ENCODE peak calls at places on chromosomes 11 and 22, in seven cellular contexts. V is HCT116, E is psoas muscle, X is OCI-LY7, S is stomach, B is mucosa of descending colon, U is transverse colon. N is an unnamed sample.

GRCh38 chr11:63941901-63942300 is 3.1 kb downstream of the NAA40 start:
- DNase-seq in V (no peak), U (no peak), X (no peak), B (no peak), E (no peak), S (no peak), N (no peak)

GRCh38 chr11:5690216-5690615 is 626 bp downstream of the TRIM22 start:
- DNase-seq in U (no peak), E (no peak), V (no peak), S (no peak), X (no peak), B (no peak), N (no peak)

GRCh38 chr11:34825670-34826383 is 90.4 kb downstream of the APIP start:
- DNase-seq in B (peak), U (peak), E (no peak), X (no peak), V (peak), S (peak), N (no peak)

GRCh38 chr22:45684169-45684568 is 12.5 kb downstream of the ATXN10 start:
- DNase-seq in X (no peak), U (no peak), V (no peak), E (no peak), B (no peak), S (no peak), N (no peak)

GRCh38 chr11:2156416-2157182 is 4.4 kb downstream of the INS start:
- DNase-seq in B (peak), V (no peak), E (peak), S (peak), U (peak), X (peak), N (no peak)

GRCh38 chr11:69460540-69461257 is 20.8 kb upstream of the LINC01488 start:
- DNase-seq in B (no peak), V (peak), X (no peak), S (no peak), U (no peak), E (no peak), N (no peak)

GRCh38 chr11:44036811-44037657 is 10.7 kb upstream of the ACCSL start:
- DNase-seq in X (peak), E (peak), B (peak), S (peak), V (peak), U (peak), N (peak)

GRCh38 chr11:95831198-95831883 is 41.0 kb downstream of the CEP57 start:
- DNase-seq in V (no peak), B (no peak), S (no peak), U (no peak), E (no peak), X (no peak), N (no peak)

GRCh38 chr11:73428227-73428626 is 52.0 kb downstream of the RELT start:
- DNase-seq in S (no peak), V (no peak), U (no peak), B (no peak), X (no peak), E (no peak), N (no peak)

GRCh38 chr11:2837096-2837601 is 48.4 kb downstream of the CDKN1C start:
- DNase-seq in U (peak), B (peak), V (peak), S (peak), E (peak), X (no peak), N (no peak)

GRCh38 chr11:32099516-32099915 is 8.6 kb downstream of the RCN1 start:
- DNase-seq in S (no peak), V (no peak), B (no peak), U (no peak), X (no peak), E (no peak), N (no peak)

GRCh38 chr11:4459470-4459869 is 10.4 kb downstream of the OR52K2 start:
- DNase-seq in E (peak), V (no peak), B (no peak), X (no peak), U (peak), S (no peak), N (no peak)

GRCh38 chr22:49983148-49984042 is 22.8 kb downstream of the PIM3 start:
- DNase-seq in U (no peak), B (peak), E (peak), V (no peak), X (no peak), S (no peak), N (no peak)

GRCh38 chr11:88815505-88815904 is 250.3 kb downstream of the GRM5 start:
- DNase-seq in V (no peak), S (no peak), X (no peak), U (no peak), B (no peak), E (no peak), N (no peak)

GRCh38 chr11:116981216-116981887 is 116.9 kb downstream of the SIK3 start:
- DNase-seq in V (no peak), S (no peak), B (no peak), E (no peak), U (no peak), X (no peak), N (no peak)

DNA sequence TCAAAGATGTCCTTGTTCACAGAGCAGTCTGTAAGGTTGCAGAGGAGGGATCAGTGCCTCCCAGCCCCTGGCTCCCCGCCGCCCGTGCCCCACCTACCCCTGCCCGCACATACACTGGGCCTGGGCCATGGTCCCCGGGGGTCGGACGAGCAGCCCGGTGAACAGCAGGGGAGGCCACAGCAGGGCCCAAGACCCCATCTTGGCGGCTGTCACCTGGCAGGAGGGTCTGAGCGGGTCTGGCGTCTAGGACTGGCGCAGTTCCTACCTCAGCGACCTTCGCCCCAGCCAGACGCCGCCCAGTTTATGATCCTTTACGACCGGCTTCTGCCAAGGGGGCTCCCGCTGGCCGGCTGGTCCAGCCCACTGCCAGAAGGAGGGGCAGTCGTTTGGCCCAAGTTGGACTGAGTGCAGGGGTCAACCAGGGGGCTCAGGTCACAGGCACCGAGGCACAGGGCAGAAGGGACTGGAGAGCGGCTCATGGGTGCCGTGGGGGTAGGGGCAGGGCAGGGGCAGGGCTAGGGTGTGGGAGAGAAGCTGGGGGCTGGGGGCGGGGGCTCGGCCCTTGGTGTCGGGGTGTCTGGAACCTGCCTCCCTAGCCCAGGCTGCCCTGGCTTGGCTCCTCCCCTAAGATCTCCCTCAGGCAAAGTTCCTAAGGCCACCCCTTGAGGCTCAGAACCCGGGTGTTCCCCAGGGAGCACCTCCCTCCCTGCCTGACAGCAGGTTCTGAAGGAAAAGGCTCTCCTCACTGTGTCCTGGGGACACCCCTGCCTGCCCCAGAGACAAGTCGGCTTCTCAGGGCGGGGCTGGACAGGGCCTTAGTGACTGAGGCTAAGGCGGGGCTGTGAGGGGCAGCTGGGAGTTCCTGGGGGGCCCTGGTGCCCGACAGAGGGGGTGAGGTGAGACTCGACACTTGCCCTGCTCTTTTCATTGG is at the start of gene CDHR5:
- DNase-seq in S (no peak), V (no peak), X (no peak), E (no peak), U (peak), B (peak), N (no peak)
- H3K4me3 ChIP-seq in S (peak), V (no peak), X (no peak), E (no peak), U (peak), B (peak), N (no peak)

GRCh38 chr11:58902881-58903280 is 36.4 kb upstream of the GLYATL1 start:
- DNase-seq in B (no peak), X (no peak), U (no peak), S (no peak), E (no peak), V (no peak), N (no peak)

GRCh38 chr11:58900479-58901420 is 38.5 kb upstream of the GLYATL1 start:
- DNase-seq in S (peak), V (peak), X (peak), E (peak), B (peak), U (peak), N (peak)

GRCh38 chr11:58907780-58908179 is 31.5 kb upstream of the GLYATL1 start:
- DNase-seq in X (peak), V (no peak), E (no peak), U (no peak), S (no peak), B (no peak), N (no peak)

GRCh38 chr11:58905716-58906547 is 33.4 kb upstream of the GLYATL1 start:
- DNase-seq in U (peak), V (no peak), B (peak), E (peak), X (no peak), S (peak), N (no peak)

GRCh38 chr11:58905141-58905715 is 34.1 kb upstream of the GLYATL1 start:
- DNase-seq in S (no peak), V (no peak), X (no peak), E (peak), B (peak), U (no peak), N (no peak)
- TF ChIP-seq CTCF in S (no peak), V (no peak), X (no peak), E (no peak), B (no peak), U (no peak), N (no peak)

DNA sequence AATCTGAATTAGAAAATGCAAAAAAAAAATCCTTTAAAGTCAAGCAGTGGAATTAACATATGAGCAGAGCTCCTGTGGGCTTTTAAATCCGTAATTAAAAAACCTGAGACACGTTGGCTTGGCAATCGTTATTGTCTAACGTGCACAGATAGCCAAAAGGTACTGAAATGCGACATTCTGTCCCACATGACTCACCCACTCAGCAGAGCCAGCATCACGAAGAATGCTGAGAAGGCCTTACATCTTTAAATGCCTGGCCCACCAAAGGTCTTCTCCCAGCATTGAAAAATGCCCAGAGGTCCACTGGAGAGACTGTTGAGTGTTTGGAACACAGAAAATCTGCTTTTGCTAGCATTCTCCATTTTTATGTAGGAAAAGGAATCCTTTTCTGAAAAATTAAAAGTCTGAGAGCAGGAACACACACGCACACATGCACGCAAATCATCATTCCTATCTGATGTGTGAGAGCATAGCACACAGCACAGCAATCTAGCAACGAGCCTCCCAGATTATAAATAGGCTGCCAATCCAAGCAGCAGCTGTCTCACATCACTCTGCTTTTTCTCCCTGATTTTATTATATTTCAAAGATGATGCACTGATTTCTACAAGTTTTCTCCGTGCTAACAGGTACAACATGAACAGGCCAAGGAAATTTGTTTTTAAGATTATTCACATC is 94.5 kb downstream of the PHF21A start:
- DNase-seq in U (no peak), B (no peak), V (no peak), X (no peak), S (no peak), E (no peak), N (no peak)
- H3K4me3 ChIP-seq in U (no peak), B (no peak), V (no peak), X (no peak), S (no peak), E (no peak), N (no peak)

DNA sequence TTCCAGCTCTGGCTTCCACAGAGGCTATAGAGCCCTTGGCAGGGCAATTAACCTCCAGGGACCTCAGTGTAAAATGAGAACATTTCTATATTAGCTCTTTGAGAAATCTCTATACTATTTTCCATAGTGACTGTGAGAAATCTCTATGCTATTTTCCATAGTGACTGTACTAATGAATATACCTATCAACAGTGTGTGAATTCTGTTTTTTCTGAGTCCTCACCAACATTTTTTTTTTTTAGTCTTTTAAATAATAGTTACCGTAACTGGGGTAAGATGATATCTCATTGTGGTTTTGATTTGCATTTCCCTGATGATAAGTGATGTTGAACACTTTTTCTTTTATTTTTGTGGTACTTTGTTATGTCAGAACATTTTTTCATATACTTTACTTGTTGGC is 7.0 kb upstream of the MTNR1B start:
- DNase-seq in E (no peak), S (no peak), X (no peak), U (no peak), B (no peak), V (no peak), N (no peak)
- TF ChIP-seq CTCF in E (no peak), S (no peak), X (no peak), U (no peak), B (no peak), V (no peak), N (no peak)

GRCh38 chr22:30196141-30196866 is 50.3 kb downstream of the LIF start:
- DNase-seq in V (peak), B (peak), X (peak), U (peak), E (peak), S (peak), N (no peak)

GRCh38 chr22:30193031-30193794 is 53.3 kb downstream of the LIF start:
- DNase-seq in S (no peak), V (no peak), U (no peak), B (no peak), E (no peak), X (no peak), N (no peak)

GRCh38 chr22:30196867-30197336 is 49.7 kb downstream of the LIF start:
- DNase-seq in U (no peak), B (no peak), E (no peak), V (no peak), S (no peak), X (no peak), N (no peak)

GRCh38 chr22:30197389-30197788 is 49.2 kb downstream of the LIF start:
- DNase-seq in E (no peak), V (no peak), X (no peak), U (no peak), B (no peak), S (no peak), N (no peak)

DNA sequence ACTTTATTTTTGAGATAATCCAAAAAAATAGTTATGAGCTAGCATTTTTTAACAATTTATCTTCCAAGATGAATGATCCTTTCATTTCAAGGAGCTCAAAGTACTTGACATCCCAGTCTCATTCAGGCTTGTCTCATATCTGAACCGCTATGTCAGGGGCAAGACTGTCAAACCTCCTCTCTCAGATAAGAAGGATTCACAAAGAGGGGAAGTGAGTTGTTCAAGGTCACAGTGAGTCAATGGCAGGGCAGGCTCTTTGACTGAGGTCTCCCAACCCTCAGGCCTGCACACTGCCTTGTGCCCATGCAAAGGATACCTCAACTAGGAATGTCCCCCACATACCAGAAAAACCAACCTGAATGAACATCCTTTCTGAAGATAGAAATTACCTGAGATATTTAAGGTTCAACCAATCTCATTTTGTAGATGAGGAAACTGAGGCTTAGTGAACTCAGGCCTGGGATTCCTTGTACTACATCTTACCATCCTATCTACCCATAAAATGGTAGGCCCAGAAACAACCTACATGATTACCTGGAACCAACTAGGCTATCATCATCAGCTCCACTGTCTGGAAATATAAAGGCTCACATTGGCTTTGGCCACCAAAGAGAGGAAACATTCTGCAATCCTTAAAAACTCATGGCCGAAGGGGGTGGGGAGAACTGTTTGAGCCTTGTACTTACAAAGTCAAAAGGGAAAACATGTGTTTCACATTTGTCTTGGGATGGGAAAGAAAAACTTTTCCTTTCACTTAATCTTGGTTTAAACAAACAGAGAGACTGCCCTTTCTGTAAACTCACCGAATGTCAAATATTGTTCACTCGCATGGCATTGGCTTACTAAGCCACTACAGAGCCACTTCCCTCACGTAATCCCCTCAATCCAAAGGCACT is 51.1 kb downstream of the LIF start:
- DNase-seq in E (no peak), U (no peak), X (no peak), B (no peak), S (no peak), V (no peak), N (no peak)
- H3K4me3 ChIP-seq in E (no peak), U (no peak), X (no peak), B (no peak), S (no peak), V (no peak), N (no peak)

GRCh38 chr11:66867425-66868040 is 10.7 kb downstream of the LRFN4 start:
- DNase-seq in B (no peak), E (no peak), S (no peak), U (no peak), X (no peak), V (no peak), N (no peak)
- TF ChIP-seq CTCF in B (no peak), E (no peak), S (no peak), U (no peak), X (peak), V (peak), N (peak)

DNA sequence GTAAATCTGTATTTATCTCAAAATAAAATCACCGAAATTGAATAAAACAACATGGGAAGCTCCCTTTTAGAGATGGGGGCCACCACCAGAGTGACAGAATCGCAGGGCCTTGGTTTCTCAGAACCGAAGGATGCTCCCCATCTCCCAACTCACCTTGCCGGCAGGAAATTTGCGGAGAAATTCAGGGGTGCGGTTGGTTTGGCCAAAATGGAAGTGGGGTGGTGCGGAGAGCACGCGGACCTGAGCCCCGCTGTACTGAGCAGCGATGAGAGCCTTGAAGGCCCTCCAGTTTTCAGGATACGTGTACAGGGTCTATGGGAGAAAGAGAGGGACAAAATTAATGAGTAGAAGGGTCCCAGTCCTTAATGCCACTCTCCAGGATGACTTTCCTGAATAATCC is 1.3 kb downstream of the EEF1G start:
- DNase-seq in E (no peak), V (no peak), B (no peak), X (no peak), U (no peak), S (no peak), N (no peak)
- H3K4me3 ChIP-seq in E (peak), V (peak), B (no peak), X (peak), U (peak), S (peak), N (peak)